ENCODE peak calls at places on chromosome 5, in five cellular contexts. One of them, this sample, is unnamed.

GRCh38 chr5:135153661-135154060 is 119.6 kb upstream of the PITX1 start:
- DNase-seq in endothelial cell of umbilical vein: no peak
- DNase-seq in WERI-Rb-1: no peak
- DNase-seq in heart left ventricle: no peak
- DNase-seq in tibial artery: no peak
- DNase-seq in this sample: no peak

GRCh38 chr5:109412981-109413402 is 3.2 kb upstream of the PJA2 start:
- DNase-seq in tibial artery: no peak
- DNase-seq in endothelial cell of umbilical vein: no peak
- DNase-seq in WERI-Rb-1: no peak
- DNase-seq in heart left ventricle: no peak
- DNase-seq in this sample: no peak

GRCh38 chr5:157113007-157113406 is 4.2 kb upstream of the HAVCR2 start:
- DNase-seq in heart left ventricle: no peak
- DNase-seq in endothelial cell of umbilical vein: no peak
- DNase-seq in WERI-Rb-1: no peak
- DNase-seq in tibial artery: no peak
- DNase-seq in this sample: no peak

GRCh38 chr5:136052692-136053335 is 24.0 kb downstream of the TGFBI start:
- DNase-seq in heart left ventricle: no peak
- DNase-seq in endothelial cell of umbilical vein: no peak
- DNase-seq in WERI-Rb-1: no peak
- DNase-seq in tibial artery: no peak
- DNase-seq in this sample: no peak

GRCh38 chr5:143176048-143176447 is 227.4 kb downstream of the NR3C1 start:
- DNase-seq in WERI-Rb-1: no peak
- DNase-seq in endothelial cell of umbilical vein: no peak
- DNase-seq in tibial artery: no peak
- DNase-seq in heart left ventricle: no peak
- DNase-seq in this sample: no peak

GRCh38 chr5:140875085-140876065 is at the start of gene PCDHA12:
- DNase-seq in heart left ventricle: no peak
- DNase-seq in tibial artery: no peak
- DNase-seq in endothelial cell of umbilical vein: no peak
- DNase-seq in WERI-Rb-1: peak; percentile 47
- DNase-seq in this sample: no peak

GRCh38 chr5:6365142-6365976 is 13.0 kb downstream of the MED10 start:
- DNase-seq in WERI-Rb-1: no peak
- DNase-seq in tibial artery: no peak
- DNase-seq in heart left ventricle: no peak
- DNase-seq in endothelial cell of umbilical vein: no peak
- DNase-seq in this sample: peak; percentile 30

GRCh38 chr5:33091571-33092363 is 349.0 kb upstream of the TARS1 start:
- DNase-seq in WERI-Rb-1: no peak
- DNase-seq in heart left ventricle: no peak
- DNase-seq in tibial artery: no peak
- DNase-seq in endothelial cell of umbilical vein: no peak
- DNase-seq in this sample: peak; percentile 44

GRCh38 chr5:151319334-151319733 is 15.8 kb upstream of the SLC36A3 start:
- DNase-seq in heart left ventricle: no peak
- DNase-seq in endothelial cell of umbilical vein: no peak
- DNase-seq in WERI-Rb-1: peak; percentile 13
- DNase-seq in tibial artery: no peak
- DNase-seq in this sample: peak; percentile 14

GRCh38 chr5:56050566-56051292 is 56.0 kb upstream of the IL6ST start:
- DNase-seq in endothelial cell of umbilical vein: peak; percentile 90
- DNase-seq in WERI-Rb-1: no peak
- DNase-seq in heart left ventricle: no peak
- DNase-seq in tibial artery: no peak
- DNase-seq in this sample: no peak

GRCh38 chr5:96868603-96869371 is 7.5 kb upstream of the ERAP2 start:
- DNase-seq in WERI-Rb-1: peak; percentile 27
- DNase-seq in heart left ventricle: no peak
- DNase-seq in endothelial cell of umbilical vein: peak; percentile 70
- DNase-seq in tibial artery: no peak
- DNase-seq in this sample: peak; percentile 63

GRCh38 chr5:154519375-154519774 is 41.3 kb upstream of the HAND1 start:
- DNase-seq in tibial artery: peak; percentile 51
- DNase-seq in heart left ventricle: no peak
- DNase-seq in endothelial cell of umbilical vein: no peak
- DNase-seq in WERI-Rb-1: no peak
- DNase-seq in this sample: peak; percentile 58

GRCh38 chr5:76372320-76373054 is 30.6 kb upstream of the IQGAP2 start:
- DNase-seq in WERI-Rb-1: no peak
- DNase-seq in endothelial cell of umbilical vein: no peak
- DNase-seq in tibial artery: no peak
- DNase-seq in heart left ventricle: no peak
- DNase-seq in this sample: peak; percentile 93
- H3K27ac ChIP-seq in WERI-Rb-1: no peak overlapping the region
- H3K27ac ChIP-seq in endothelial cell of umbilical vein: no peak overlapping the region
- H3K27ac ChIP-seq in tibial artery: no peak overlapping the region
- H3K27ac ChIP-seq in heart left ventricle: no peak overlapping the region
- H3K27ac ChIP-seq in this sample: no peak overlapping the region

GRCh38 chr5:43569236-43569635 is 12.4 kb upstream of the PAIP1 start:
- DNase-seq in WERI-Rb-1: no peak
- DNase-seq in heart left ventricle: no peak
- DNase-seq in tibial artery: no peak
- DNase-seq in endothelial cell of umbilical vein: no peak
- DNase-seq in this sample: no peak

GRCh38 chr5:43572357-43572756 is 15.5 kb upstream of the PAIP1 start:
- DNase-seq in heart left ventricle: no peak
- DNase-seq in WERI-Rb-1: no peak
- DNase-seq in endothelial cell of umbilical vein: no peak
- DNase-seq in tibial artery: no peak
- DNase-seq in this sample: no peak

GRCh38 chr5:43573058-43573457 is 16.2 kb upstream of the PAIP1 start:
- DNase-seq in WERI-Rb-1: no peak
- DNase-seq in endothelial cell of umbilical vein: peak; percentile 47
- DNase-seq in heart left ventricle: no peak
- DNase-seq in tibial artery: no peak
- DNase-seq in this sample: no peak

GRCh38 chr5:43570487-43571158 is 13.7 kb upstream of the PAIP1 start:
- DNase-seq in endothelial cell of umbilical vein: no peak
- DNase-seq in tibial artery: no peak
- DNase-seq in heart left ventricle: no peak
- DNase-seq in WERI-Rb-1: no peak
- DNase-seq in this sample: no peak

GRCh38 chr5:43571237-43571636 is 14.4 kb upstream of the PAIP1 start:
- DNase-seq in heart left ventricle: no peak
- DNase-seq in WERI-Rb-1: no peak
- DNase-seq in endothelial cell of umbilical vein: no peak
- DNase-seq in tibial artery: no peak
- DNase-seq in this sample: no peak
- H3K4me3 ChIP-seq in heart left ventricle: peak overlapping the region; percentile 9
- H3K4me3 ChIP-seq in WERI-Rb-1: no peak overlapping the region
- H3K4me3 ChIP-seq in endothelial cell of umbilical vein: no peak overlapping the region
- H3K4me3 ChIP-seq in tibial artery: peak overlapping the region; percentile 32
- H3K4me3 ChIP-seq in this sample: no peak overlapping the region

DNA sequence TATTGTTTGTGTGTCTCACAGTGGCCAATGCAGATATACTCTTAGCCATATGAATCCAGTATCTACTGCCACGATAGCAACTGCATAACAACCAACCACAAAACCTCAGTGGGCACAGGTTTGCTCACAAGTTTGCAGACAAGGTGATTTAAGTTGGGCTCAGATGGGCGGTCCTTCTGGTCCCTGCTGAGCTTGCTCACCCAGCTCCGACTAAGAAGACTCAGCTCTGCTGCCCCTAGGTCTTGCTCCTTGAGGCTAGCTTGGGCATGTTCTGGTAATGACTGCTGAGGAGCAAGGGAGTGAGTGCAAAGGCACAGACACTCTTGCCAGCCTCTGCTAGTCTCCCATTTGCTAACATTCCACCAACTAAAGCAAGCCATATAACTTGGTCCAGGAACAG is 52.6 kb downstream of the MTX3 start:
- DNase-seq in tibial artery: no peak
- DNase-seq in heart left ventricle: no peak
- DNase-seq in WERI-Rb-1: peak; percentile 43
- DNase-seq in endothelial cell of umbilical vein: no peak
- DNase-seq in this sample: no peak
- H3K27ac ChIP-seq in tibial artery: no peak overlapping the region
- H3K27ac ChIP-seq in heart left ventricle: no peak overlapping the region
- H3K27ac ChIP-seq in WERI-Rb-1: peak overlapping the region; percentile 16
- H3K27ac ChIP-seq in endothelial cell of umbilical vein: no peak overlapping the region
- H3K27ac ChIP-seq in this sample: no peak overlapping the region

GRCh38 chr5:131382407-131383395 is 118.8 kb downstream of the CDC42SE2 start:
- DNase-seq in WERI-Rb-1: peak; percentile 14
- DNase-seq in tibial artery: no peak
- DNase-seq in heart left ventricle: no peak
- DNase-seq in endothelial cell of umbilical vein: peak; percentile 47
- DNase-seq in this sample: peak; percentile 52

GRCh38 chr5:131379723-131380122 is 115.9 kb downstream of the CDC42SE2 start:
- DNase-seq in WERI-Rb-1: no peak
- DNase-seq in endothelial cell of umbilical vein: peak; percentile 95
- DNase-seq in tibial artery: no peak
- DNase-seq in heart left ventricle: no peak
- DNase-seq in this sample: peak; percentile 82

GRCh38 chr5:131379071-131379538 is 115.3 kb downstream of the CDC42SE2 start:
- DNase-seq in heart left ventricle: no peak
- DNase-seq in WERI-Rb-1: no peak
- DNase-seq in tibial artery: no peak
- DNase-seq in endothelial cell of umbilical vein: no peak
- DNase-seq in this sample: no peak

GRCh38 chr5:131381792-131382191 is 117.9 kb downstream of the CDC42SE2 start:
- DNase-seq in WERI-Rb-1: no peak
- DNase-seq in tibial artery: no peak
- DNase-seq in heart left ventricle: no peak
- DNase-seq in endothelial cell of umbilical vein: no peak
- DNase-seq in this sample: no peak

DNA sequence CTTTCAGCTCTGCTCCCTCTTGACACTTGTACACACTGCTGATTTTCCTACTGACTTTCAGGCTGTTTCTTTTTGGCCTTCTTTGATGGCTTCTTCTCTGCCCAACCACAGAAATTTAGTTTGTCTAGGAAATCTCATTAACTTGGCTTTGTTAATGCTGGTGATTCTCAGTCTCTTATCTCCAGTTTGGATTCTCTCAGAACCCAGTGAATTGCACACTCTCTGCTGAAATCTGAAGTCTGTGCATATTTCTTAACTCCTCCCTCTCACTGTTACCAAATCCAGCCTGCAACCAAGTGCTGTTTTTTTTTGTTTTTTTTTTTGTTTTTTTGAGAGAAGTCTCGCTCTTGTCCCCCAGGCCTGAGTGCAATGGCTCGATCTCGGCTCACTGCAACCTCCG is 117.2 kb downstream of the CDC42SE2 start:
- DNase-seq in endothelial cell of umbilical vein: no peak
- DNase-seq in tibial artery: no peak
- DNase-seq in WERI-Rb-1: no peak
- DNase-seq in heart left ventricle: no peak
- DNase-seq in this sample: no peak
- H3K4me3 ChIP-seq in endothelial cell of umbilical vein: no peak overlapping the region
- H3K4me3 ChIP-seq in tibial artery: no peak overlapping the region
- H3K4me3 ChIP-seq in WERI-Rb-1: no peak overlapping the region
- H3K4me3 ChIP-seq in heart left ventricle: no peak overlapping the region
- H3K4me3 ChIP-seq in this sample: no peak overlapping the region

DNA sequence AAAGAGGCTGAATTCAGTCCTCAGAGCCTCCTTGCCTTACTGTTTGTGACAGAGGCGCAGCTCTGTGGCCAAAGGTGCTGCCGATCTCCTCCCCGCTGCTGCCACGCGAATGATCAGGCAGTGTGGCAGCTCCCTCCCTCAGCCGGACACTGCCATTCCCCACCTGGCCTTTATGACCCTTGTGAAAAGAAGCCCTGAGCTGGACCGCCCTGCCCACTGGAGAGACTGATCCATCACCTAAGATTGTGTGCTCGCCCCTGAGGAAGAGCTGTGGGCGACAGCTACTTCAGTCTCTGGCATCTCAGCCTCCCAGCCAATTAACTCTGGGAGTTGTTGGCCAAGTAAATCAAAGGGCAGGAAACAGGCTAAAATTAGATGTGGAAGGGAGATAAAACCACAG is 90.9 kb downstream of the CARTPT start:
- DNase-seq in tibial artery: no peak
- DNase-seq in heart left ventricle: peak; percentile 49
- DNase-seq in WERI-Rb-1: no peak
- DNase-seq in endothelial cell of umbilical vein: no peak
- DNase-seq in this sample: no peak
- H3K27ac ChIP-seq in tibial artery: no peak overlapping the region
- H3K27ac ChIP-seq in heart left ventricle: no peak overlapping the region
- H3K27ac ChIP-seq in WERI-Rb-1: no peak overlapping the region
- H3K27ac ChIP-seq in endothelial cell of umbilical vein: no peak overlapping the region
- H3K27ac ChIP-seq in this sample: no peak overlapping the region

GRCh38 chr5:128965011-128965637 is at the start of gene SLC27A6:
- DNase-seq in WERI-Rb-1: peak; percentile 76
- DNase-seq in tibial artery: no peak
- DNase-seq in heart left ventricle: peak; percentile 67
- DNase-seq in endothelial cell of umbilical vein: no peak
- DNase-seq in this sample: no peak
- H3K4me3 ChIP-seq in WERI-Rb-1: peak within 1 kb of the TSS; percentile 66
- H3K4me3 ChIP-seq in tibial artery: no peak within 1 kb of the TSS
- H3K4me3 ChIP-seq in heart left ventricle: peak within 1 kb of the TSS; percentile 59
- H3K4me3 ChIP-seq in endothelial cell of umbilical vein: peak within 1 kb of the TSS; percentile 54
- H3K4me3 ChIP-seq in this sample: peak within 1 kb of the TSS; percentile 55

This sample was measured in brain microvascular endothelial cell.